ENCODE peak calls at places on chromosomes 5 and 9, in six cellular contexts. U is left ventricle myocardium inferior, F is cardiac fibroblast, Y is fibroblast of pulmonary artery, P is transverse colon, C is fibroblast of lung. O is an unnamed sample.

GRCh38 chr5:76953551-76954382 is 922 bp downstream of the CRHBP start:
- DNase-seq in U (no peak), F (peak), Y (no peak), P (no peak), C (peak), O (peak)

GRCh38 chr5:12292610-12293204 is 388.5 kb upstream of the CTNND2 start:
- DNase-seq in U (no peak), F (peak), Y (no peak), P (no peak), C (no peak), O (no peak)

GRCh38 chr5:141234109-141234508 is 11.0 kb downstream of the PCDHB14 start:
- DNase-seq in U (no peak), F (peak), Y (peak), P (no peak), C (peak), O (peak)

GRCh38 chr9:34459941-34460340 is 1.3 kb downstream of the DNAI1 start:
- DNase-seq in U (no peak), F (peak), Y (peak), P (no peak), C (no peak), O (no peak)

GRCh38 chr5:79235222-79235577 is 731 bp upstream of the JMY start:
- DNase-seq in U (no peak), F (peak), Y (peak), P (no peak), C (peak), O (peak)

GRCh38 chr5:95697781-95698681 is 15.2 kb upstream of the SPATA9 start:
- DNase-seq in U (no peak), F (no peak), Y (no peak), P (no peak), C (no peak), O (peak)

GRCh38 chr9:6938873-6939272 is 181.1 kb downstream of the KDM4C start:
- DNase-seq in U (no peak), F (no peak), Y (no peak), P (no peak), C (no peak), O (no peak)

GRCh38 chr9:17063535-17064135 is 71.2 kb upstream of the CNTLN start:
- DNase-seq in U (no peak), F (peak), Y (peak), P (no peak), C (peak), O (peak)

GRCh38 chr5:97281257-97281656 is 98.2 kb upstream of the RIOK2 start:
- DNase-seq in U (no peak), F (no peak), Y (no peak), P (no peak), C (no peak), O (no peak)

GRCh38 chr5:35788724-35789123 is 68.0 kb upstream of the IL7R start:
- DNase-seq in U (no peak), F (no peak), Y (no peak), P (no peak), C (no peak), O (no peak)

GRCh38 chr9:69355232-69355631 is 30.2 kb downstream of the ENTREP1 start:
- DNase-seq in U (no peak), F (no peak), Y (no peak), P (no peak), C (no peak), O (no peak)

GRCh38 chr5:123116063-123116462 is 27.0 kb downstream of the PRDM6 start:
- DNase-seq in U (no peak), F (no peak), Y (no peak), P (no peak), C (peak), O (peak)

GRCh38 chr5:82111191-82111590 is 139.4 kb downstream of the ATG10 start:
- DNase-seq in U (no peak), F (peak), Y (peak), P (no peak), C (peak), O (no peak)

GRCh38 chr5:100826133-100826532 is 76.9 kb downstream of the ST8SIA4 start:
- DNase-seq in U (no peak), F (no peak), Y (no peak), P (no peak), C (peak), O (no peak)
- H3K4me3 ChIP-seq in U (no peak), F (no peak), Y (no peak), P (no peak), C (no peak), O (no peak)

DNA sequence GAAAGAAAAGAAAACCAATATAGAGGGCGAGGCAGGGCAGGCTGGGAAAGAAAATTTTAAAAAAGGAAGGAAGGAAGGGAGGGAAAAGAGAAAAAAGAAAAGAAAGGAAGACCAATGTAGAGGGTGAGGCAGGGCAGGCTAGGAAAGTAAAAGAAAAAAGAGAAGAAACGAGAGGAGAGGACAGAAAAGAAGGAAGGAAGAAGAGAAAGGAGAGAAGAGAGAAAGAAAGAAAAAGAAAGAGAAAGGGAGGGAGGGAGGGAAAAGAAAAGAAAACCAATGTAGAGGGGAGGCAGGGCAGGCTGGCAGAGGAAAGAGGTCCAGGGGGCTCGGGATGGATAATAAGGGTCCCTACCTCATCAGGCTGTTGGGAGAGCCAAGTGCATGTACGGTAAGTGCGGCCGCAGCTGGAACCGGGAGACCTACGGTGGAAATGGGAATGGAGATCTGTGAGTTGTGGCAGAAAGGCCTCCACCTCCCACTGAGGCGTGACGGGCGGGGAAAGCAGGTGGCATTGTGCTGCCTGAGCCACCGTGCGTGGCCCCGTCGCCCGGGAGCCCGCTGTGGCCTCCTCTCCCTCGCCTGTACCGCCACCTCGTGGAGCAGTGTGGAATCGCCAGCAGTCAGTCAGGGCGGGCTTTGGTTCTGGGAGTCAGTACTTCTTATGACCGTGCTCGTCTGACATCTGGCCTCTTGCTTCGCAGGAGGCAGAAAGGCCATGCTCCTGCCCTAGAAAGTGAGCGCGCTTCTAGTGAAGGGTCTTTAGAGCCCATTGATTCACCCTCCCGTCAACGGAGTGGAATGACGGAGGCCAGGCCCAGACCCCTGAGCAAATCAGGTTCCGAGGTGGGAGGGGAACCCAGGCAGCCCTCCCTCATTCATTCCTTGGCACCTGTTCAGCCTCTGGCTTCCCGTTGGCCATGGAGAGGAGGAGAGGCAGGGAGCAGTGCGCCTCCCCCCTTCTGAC is 10.4 kb upstream of the NHP2 start:
- DNase-seq in U (peak), F (peak), Y (peak), P (peak), C (peak), O (peak)
- H3K4me3 ChIP-seq in U (peak), F (no peak), Y (no peak), P (no peak), C (peak), O (no peak)

GRCh38 chr5:112960316-112960715 is 16.3 kb upstream of the DCP2 start:
- DNase-seq in U (no peak), F (no peak), Y (no peak), P (no peak), C (no peak), O (no peak)

GRCh38 chr5:112956606-112957005 is 20.0 kb upstream of the DCP2 start:
- DNase-seq in U (no peak), F (no peak), Y (no peak), P (no peak), C (no peak), O (no peak)

GRCh38 chr5:112957970-112958773 is 18.4 kb upstream of the DCP2 start:
- DNase-seq in U (peak), F (peak), Y (peak), P (peak), C (peak), O (peak)

GRCh38 chr5:112957409-112957808 is 19.2 kb upstream of the DCP2 start:
- DNase-seq in U (no peak), F (no peak), Y (no peak), P (no peak), C (no peak), O (peak)

DNA sequence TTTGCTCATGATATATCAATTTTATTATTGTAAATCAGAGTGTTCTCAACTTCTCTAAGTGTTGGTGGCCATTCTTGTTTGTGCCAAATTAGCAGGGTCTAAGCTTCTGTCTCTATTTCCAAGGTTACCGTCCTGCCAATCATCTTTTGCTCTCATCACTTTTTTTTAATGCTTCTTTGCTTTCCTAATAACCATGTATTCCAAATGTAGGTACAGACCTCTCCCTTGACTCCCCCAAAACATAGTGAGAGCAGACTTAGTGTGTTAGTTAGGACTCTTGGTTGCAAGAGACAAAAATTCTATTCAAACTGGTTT is 17.9 kb upstream of the DCP2 start:
- DNase-seq in U (no peak), F (no peak), Y (no peak), P (no peak), C (no peak), O (no peak)
- H3K4me3 ChIP-seq in U (peak), F (no peak), Y (peak), P (no peak), C (no peak), O (peak)

DNA sequence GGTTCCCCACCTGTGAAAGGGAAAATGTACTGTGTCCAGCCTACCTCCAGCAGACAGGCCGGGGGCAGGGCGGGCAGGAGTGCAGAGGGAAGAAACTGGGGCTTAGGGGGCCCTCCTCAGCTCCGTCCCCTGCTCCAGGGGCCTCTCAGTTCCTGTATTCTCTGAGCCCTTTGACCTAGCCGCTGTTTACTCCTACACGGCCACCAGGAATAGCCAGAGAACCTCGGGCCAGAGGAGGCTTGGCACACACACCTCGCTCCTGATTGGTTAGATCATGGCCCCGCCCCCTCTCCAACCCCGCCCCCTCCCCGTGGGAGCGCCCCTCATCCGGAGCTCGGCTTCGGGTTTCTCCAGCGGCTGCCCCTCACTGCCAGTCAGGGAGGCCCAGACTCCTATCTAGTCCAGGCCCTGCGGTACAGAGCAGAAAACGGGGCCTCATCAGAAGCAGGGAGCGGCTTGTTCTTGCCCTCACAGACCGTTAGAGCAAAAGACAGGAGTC is 2.2 kb downstream of the ST6GALNAC6 start:
- DNase-seq in U (peak), F (peak), Y (peak), P (peak), C (peak), O (peak)
- H3K4me3 ChIP-seq in U (peak), F (peak), Y (peak), P (no peak), C (peak), O (peak)

GRCh38 chr5:115842952-115843351 is 1.2 kb downstream of the AP3S1 start:
- DNase-seq in U (no peak), F (no peak), Y (no peak), P (no peak), C (no peak), O (no peak)

GRCh38 chr5:115843444-115844130 is 1.9 kb downstream of the AP3S1 start:
- DNase-seq in U (no peak), F (no peak), Y (no peak), P (no peak), C (no peak), O (no peak)

GRCh38 chr5:115841382-115842088 is at the start of the genes AP3S1 and ATG12:
- DNase-seq in U (peak), F (peak), Y (peak), P (peak), C (peak), O (peak)

GRCh38 chr5:115842089-115842881 is 550 bp downstream of the AP3S1 start:
- DNase-seq in U (no peak), F (no peak), Y (peak), P (no peak), C (peak), O (peak)

GRCh38 chr5:115844321-115844817 is 2.6 kb downstream of the AP3S1 start:
- DNase-seq in U (no peak), F (no peak), Y (no peak), P (no peak), C (no peak), O (no peak)
- H3K4me3 ChIP-seq in U (peak), F (no peak), Y (no peak), P (no peak), C (peak), O (peak)

DNA sequence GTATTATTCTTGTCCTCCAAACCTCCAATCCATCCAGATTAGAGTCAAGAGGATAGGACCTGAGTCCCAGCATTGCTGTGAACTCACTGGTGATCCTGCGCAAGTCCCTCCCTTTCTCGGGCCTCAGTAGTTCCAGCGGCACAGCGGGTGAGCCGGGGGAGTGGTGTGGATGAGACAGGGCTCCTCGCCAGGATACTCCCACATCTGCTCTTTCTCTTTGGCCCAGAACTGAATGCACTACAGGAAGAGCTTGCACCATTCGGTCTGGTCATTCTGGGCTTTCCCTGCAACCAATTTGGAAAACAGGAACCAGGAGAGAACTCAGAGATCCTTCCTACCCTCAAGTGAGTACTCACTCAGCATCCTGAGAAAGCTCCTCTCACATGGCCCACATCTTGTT is 6.3 kb downstream of the GPX3 start:
- DNase-seq in U (peak), F (peak), Y (peak), P (no peak), C (no peak), O (no peak)
- H3K4me3 ChIP-seq in U (peak), F (no peak), Y (no peak), P (no peak), C (no peak), O (peak)

GRCh38 chr9:78297672-78297961 is 692 bp downstream of the PSAT1 start:
- DNase-seq in U (no peak), F (no peak), Y (no peak), P (no peak), C (peak), O (no peak)
- H3K4me3 ChIP-seq in U (peak), F (peak), Y (peak), P (peak), C (peak), O (peak)

GRCh38 chr5:51384281-51384840 is 1.1 kb downstream of the ISL1 start:
- DNase-seq in U (no peak), F (no peak), Y (no peak), P (no peak), C (no peak), O (no peak)
- H3K4me3 ChIP-seq in U (no peak), F (no peak), Y (peak), P (no peak), C (no peak), O (no peak)

DNA sequence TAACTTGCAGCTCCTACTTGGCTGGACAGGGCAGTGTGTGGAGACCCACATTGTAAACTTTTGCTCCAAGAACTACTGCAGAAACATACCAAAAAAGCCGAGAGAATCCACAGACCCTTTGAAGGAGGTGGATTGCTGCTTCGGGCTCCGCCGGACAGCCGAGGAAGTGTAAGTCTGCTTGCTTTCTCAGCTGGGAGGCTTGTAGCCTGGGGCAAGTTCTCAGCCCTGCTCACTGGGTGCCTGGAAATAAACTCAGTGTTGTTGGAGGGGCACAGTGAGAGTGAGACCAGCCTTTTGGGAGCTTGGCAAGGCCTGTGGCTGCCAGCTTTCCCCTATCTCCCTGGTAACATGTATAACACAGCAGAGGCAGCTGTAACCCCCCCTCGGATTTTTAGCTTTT is 215.6 kb downstream of the SYK start:
- DNase-seq in U (no peak), F (no peak), Y (no peak), P (no peak), C (no peak), O (no peak)
- H3K4me3 ChIP-seq in U (no peak), F (no peak), Y (no peak), P (no peak), C (no peak), O (no peak)

GRCh38 chr5:180786398-180787005 is 16.1 kb downstream of the MGAT1 start:
- DNase-seq in U (no peak), F (no peak), Y (no peak), P (no peak), C (no peak), O (no peak)

GRCh38 chr5:180784497-180785097 is 18.0 kb downstream of the MGAT1 start:
- DNase-seq in U (peak), F (peak), Y (peak), P (peak), C (peak), O (peak)

GRCh38 chr5:180787025-180787424 is 15.6 kb downstream of the MGAT1 start:
- DNase-seq in U (no peak), F (no peak), Y (no peak), P (no peak), C (no peak), O (no peak)

GRCh38 chr5:180785151-180785781 is 17.3 kb downstream of the MGAT1 start:
- DNase-seq in U (no peak), F (peak), Y (peak), P (no peak), C (peak), O (peak)

GRCh38 chr5:180785794-180786221 is 16.8 kb downstream of the MGAT1 start:
- DNase-seq in U (no peak), F (peak), Y (peak), P (no peak), C (peak), O (peak)
- H3K4me3 ChIP-seq in U (peak), F (no peak), Y (no peak), P (no peak), C (no peak), O (peak)